ENCODE peak calls at places on chromosomes 6 and 20, in four cellular contexts. A is SK-N-SH, Z is sigmoid colon, E is A549. U is an unnamed sample.

GRCh38 chr20:10427060-10427692 is 6.8 kb downstream of the MKKS start:
- DNase-seq in A (peak), Z (no peak), E (peak), U (no peak)

GRCh38 chr6:117265425-117266266 is at the start of gene VGLL2:
- DNase-seq in A (peak), Z (peak), E (peak), U (no peak)

GRCh38 chr6:108897371-108897770 is 49.1 kb downstream of the ARMC2 start:
- DNase-seq in A (no peak), Z (no peak), E (no peak), U (no peak)

GRCh38 chr6:139846538-139847321 is 472.3 kb upstream of the CITED2 start:
- DNase-seq in A (no peak), Z (no peak), E (no peak), U (no peak)

GRCh38 chr6:125124250-125124777 is 29.3 kb upstream of the TPD52L1 start:
- DNase-seq in A (no peak), Z (no peak), E (no peak), U (no peak)

GRCh38 chr20:36544134-36545018 is 3.1 kb downstream of the MYL9 start:
- DNase-seq in A (no peak), Z (peak), E (no peak), U (no peak)

GRCh38 chr20:51178153-51178552 is 155.2 kb upstream of the KCNG1 start:
- DNase-seq in A (no peak), Z (no peak), E (no peak), U (no peak)

GRCh38 chr6:84197708-84198107 is 29.7 kb downstream of the CEP162 start:
- DNase-seq in A (no peak), Z (no peak), E (no peak), U (no peak)

GRCh38 chr20:20367681-20368413 is at the start of gene INSM1:
- DNase-seq in A (peak), Z (no peak), E (no peak), U (peak)

GRCh38 chr20:44702776-44703175 is 12.4 kb upstream of the CCN5 start:
- DNase-seq in A (no peak), Z (peak), E (no peak), U (peak)

GRCh38 chr20:45467861-45468260 is 1.7 kb upstream of the WFDC2 start:
- DNase-seq in A (no peak), Z (no peak), E (no peak), U (peak)

GRCh38 chr20:64080813-64081619 is 1.1 kb downstream of the OPRL1 start:
- DNase-seq in A (no peak), Z (no peak), E (no peak), U (no peak)

GRCh38 chr6:152161501-152161900 is 354.0 kb downstream of the ESR1 start:
- DNase-seq in A (no peak), Z (no peak), E (no peak), U (no peak)

GRCh38 chr20:47453167-47453782 is 48.4 kb upstream of the NCOA3 start:
- DNase-seq in A (no peak), Z (no peak), E (peak), U (no peak)

GRCh38 chr6:122722746-122723145 is 56.8 kb upstream of the FABP7 start:
- DNase-seq in A (no peak), Z (no peak), E (no peak), U (no peak)

GRCh38 chr6:30657454-30657853 is 10.5 kb downstream of the C6orf136 start:
- DNase-seq in A (no peak), Z (no peak), E (no peak), U (no peak)

GRCh38 chr20:45366192-45366591 is 3.2 kb downstream of the SYS1 start:
- DNase-seq in A (no peak), Z (no peak), E (no peak), U (no peak)

GRCh38 chr6:115896538-115897129 is 164.1 kb downstream of the FRK start:
- DNase-seq in A (peak), Z (no peak), E (peak), U (no peak)

GRCh38 chr6:48606618-48607017 is 495.6 kb upstream of the PTCHD4 start:
- DNase-seq in A (no peak), Z (no peak), E (no peak), U (no peak)

GRCh38 chr6:119479860-119480655 is 130.5 kb upstream of the MAN1A1 start:
- DNase-seq in A (no peak), Z (no peak), E (no peak), U (no peak)

GRCh38 chr6:83086751-83087150 is 19.3 kb downstream of the DOP1A start:
- DNase-seq in A (no peak), Z (no peak), E (no peak), U (no peak)

GRCh38 chr6:68313911-68314310 is 321.2 kb upstream of the ADGRB3 start:
- DNase-seq in A (no peak), Z (no peak), E (no peak), U (no peak)

GRCh38 chr6:24775520-24776058 is 852 bp downstream of the GMNN start:
- DNase-seq in A (no peak), Z (no peak), E (no peak), U (no peak)

GRCh38 chr6:160007581-160007980 is 38.7 kb downstream of the IGF2R start:
- DNase-seq in A (no peak), Z (no peak), E (no peak), U (no peak)

GRCh38 chr6:75422024-75422639 is 71.5 kb downstream of the FILIP1 start:
- DNase-seq in A (no peak), Z (no peak), E (no peak), U (no peak)

GRCh38 chr6:2221724-2222274 is 23.6 kb downstream of the GMDS start:
- DNase-seq in A (no peak), Z (no peak), E (no peak), U (no peak)

GRCh38 chr6:9205645-9206044 is 770.3 kb upstream of the SLC35B3 start:
- DNase-seq in A (no peak), Z (no peak), E (no peak), U (no peak)

GRCh38 chr6:108164815-108165706 is 761 bp upstream of the NR2E1 start:
- DNase-seq in A (peak), Z (no peak), E (no peak), U (no peak)

GRCh38 chr6:8627085-8627861 is 191.9 kb upstream of the SLC35B3 start:
- DNase-seq in A (no peak), Z (no peak), E (no peak), U (no peak)

GRCh38 chr6:147738516-147739187 is 230.2 kb downstream of the SAMD5 start:
- DNase-seq in A (no peak), Z (no peak), E (no peak), U (no peak)

GRCh38 chr6:138001750-138002349 is 105.4 kb downstream of the PERP start:
- DNase-seq in A (peak), Z (peak), E (peak), U (peak)

GRCh38 chr6:80332013-80332412 is 225.5 kb downstream of the BCKDHB start:
- DNase-seq in A (no peak), Z (no peak), E (no peak), U (peak)

GRCh38 chr6:131130546-131130925 is 4.7 kb upstream of the AKAP7 start:
- DNase-seq in A (no peak), Z (no peak), E (no peak), U (no peak)

GRCh38 chr6:127300411-127300810 is 33.7 kb downstream of the RNF146 start:
- DNase-seq in A (no peak), Z (no peak), E (no peak), U (no peak)

GRCh38 chr6:131061771-131062160 is 1.3 kb downstream of the EPB41L2 start:
- DNase-seq in A (no peak), Z (no peak), E (no peak), U (no peak)

GRCh38 chr6:100657678-100658330 is 193.1 kb upstream of the SIM1 start:
- DNase-seq in A (no peak), Z (no peak), E (no peak), U (no peak)

GRCh38 chr20:47355489-47356219 is 845 bp downstream of the ZMYND8 start:
- DNase-seq in A (no peak), Z (no peak), E (no peak), U (no peak)

GRCh38 chr20:45266977-45267376 is 12.6 kb upstream of the SLPI start:
- DNase-seq in A (no peak), Z (no peak), E (no peak), U (no peak)

GRCh38 chr20:14622796-14623195 is 285.4 kb upstream of the FLRT3 start:
- DNase-seq in A (no peak), Z (no peak), E (peak), U (no peak)
- TF ChIP-seq CTCF in A (peak), Z (no peak), E (no peak), U (no peak)

DNA sequence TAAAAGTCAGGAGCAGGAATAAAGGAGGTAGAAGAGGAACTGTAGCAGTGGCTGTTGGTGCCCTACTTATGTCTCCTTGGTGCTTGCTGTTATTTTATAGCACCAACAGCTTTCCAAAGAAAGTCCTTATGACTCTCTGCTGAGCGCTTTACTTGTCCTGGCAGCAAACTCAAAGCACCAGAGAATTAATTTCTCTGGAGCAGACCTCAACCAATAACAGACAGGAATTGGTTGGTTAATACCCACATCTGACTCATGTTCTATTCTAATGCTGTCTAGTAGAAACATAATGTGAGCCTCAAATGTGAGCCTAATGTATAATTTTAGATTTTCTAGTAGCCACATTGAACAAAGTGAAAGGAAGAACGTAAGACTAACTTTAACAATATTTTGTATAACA is 685.9 kb downstream of the KIF16B start:
- DNase-seq in A (no peak), Z (no peak), E (no peak), U (no peak)
- TF ChIP-seq EP300 in A (no peak), Z (no peak), E (no peak), U (no peak)

DNA sequence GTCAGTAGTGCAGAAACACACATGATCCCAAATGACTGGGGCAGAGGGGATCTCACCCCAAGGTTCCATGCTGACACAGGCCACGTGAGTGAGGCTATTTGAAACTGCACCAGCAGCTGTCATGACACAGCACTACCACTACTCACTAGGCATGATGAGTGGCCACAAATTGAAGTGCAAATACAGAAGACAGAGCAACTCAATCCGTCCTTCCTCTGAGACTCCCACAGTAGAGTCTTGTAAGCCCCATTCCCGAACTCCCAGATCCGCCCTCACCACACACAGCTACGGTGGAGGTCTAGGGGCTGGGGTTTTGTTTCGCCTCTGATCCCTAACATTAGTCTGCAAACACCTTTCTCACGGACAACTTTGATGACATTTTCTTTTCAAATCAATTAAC is 113.3 kb upstream of the NUP153 start:
- DNase-seq in A (no peak), Z (no peak), E (no peak), U (no peak)
- TF ChIP-seq CTCF in A (no peak), Z (no peak), E (no peak), U (no peak)

GRCh38 chr6:14474816-14475215 is 357.2 kb downstream of the CD83 start:
- DNase-seq in A (no peak), Z (no peak), E (no peak), U (no peak)

GRCh38 chr6:14478396-14479225 is 361.0 kb downstream of the CD83 start:
- DNase-seq in A (no peak), Z (no peak), E (no peak), U (no peak)

GRCh38 chr6:14475306-14475705 is 357.7 kb downstream of the CD83 start:
- DNase-seq in A (no peak), Z (no peak), E (no peak), U (no peak)

GRCh38 chr6:14476793-14477531 is 359.4 kb downstream of the CD83 start:
- DNase-seq in A (no peak), Z (peak), E (peak), U (no peak)

DNA sequence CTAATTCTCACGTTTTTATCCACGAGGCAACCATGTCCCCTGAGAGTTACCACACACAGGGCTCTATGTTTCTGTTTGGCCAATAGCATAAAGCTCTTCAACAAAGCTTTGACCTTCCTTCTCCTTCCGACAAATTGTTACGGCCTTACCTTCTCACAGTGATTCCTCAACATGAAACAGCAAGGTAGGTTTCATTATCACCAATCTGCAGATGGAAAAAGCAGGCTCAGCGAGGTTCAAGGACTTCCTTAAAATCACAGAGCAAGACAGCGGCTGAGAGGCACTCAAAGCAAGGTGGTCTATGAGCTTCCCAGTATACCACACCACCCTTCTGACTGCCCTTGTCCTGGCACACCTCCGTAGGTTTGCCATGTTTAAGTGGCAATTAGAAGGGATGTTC is 360.0 kb downstream of the CD83 start:
- DNase-seq in A (no peak), Z (no peak), E (peak), U (no peak)
- TF ChIP-seq EP300 in A (no peak), Z (no peak), E (no peak), U (no peak)

GRCh38 chr20:17659801-17660200 is 22.2 kb downstream of the RRBP1 start:
- DNase-seq in A (no peak), Z (peak), E (no peak), U (no peak)
- TF ChIP-seq CTCF in A (peak), Z (no peak), E (no peak), U (no peak)

DNA sequence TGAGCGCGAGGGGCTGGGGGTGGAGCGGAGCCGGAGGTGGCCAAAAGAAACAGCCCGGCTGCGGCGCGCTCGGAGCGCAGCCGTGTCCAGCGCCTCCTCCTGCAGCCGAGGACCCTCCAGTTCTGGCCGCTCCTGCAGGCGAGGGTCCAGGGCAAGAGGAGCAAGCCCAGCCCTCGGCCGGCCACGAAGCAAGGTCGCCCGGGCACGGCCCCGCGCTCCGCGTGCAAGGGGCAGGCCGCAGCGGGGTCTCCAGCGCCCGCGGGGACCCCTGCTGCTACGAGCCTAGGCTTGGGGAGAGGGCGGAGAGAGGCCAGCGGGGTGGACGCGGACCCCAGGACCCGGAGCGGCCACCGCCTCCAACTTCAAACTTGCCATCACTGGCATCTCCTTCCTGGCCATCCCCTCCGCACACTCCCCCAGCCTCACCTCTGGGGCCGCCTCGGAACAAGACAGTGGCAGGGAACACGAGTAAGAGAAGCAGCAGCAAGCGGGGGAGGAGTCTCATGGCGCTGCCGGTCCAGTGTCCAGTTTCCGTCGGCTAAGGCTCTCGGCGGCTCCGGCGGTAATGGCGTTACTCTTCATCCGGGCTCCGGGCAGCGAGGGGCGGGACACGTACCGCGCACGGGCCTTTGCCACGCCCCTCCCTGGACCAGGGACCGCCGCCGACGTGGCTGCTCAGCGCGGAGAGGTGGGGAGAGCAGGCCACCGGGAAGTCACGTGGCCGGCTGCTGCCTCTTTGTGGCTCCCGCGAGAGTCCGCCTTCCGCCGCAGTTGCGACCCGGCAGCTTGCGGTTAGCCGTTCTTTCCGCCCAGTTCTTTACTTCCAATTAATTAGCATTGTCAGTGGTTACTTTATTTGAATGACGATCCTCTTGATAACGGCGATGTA is at the start of gene SSR1:
- DNase-seq in A (peak), Z (peak), E (peak), U (peak)
- TF ChIP-seq EP300 in A (no peak), Z (no peak), E (no peak), U (no peak)

DNA sequence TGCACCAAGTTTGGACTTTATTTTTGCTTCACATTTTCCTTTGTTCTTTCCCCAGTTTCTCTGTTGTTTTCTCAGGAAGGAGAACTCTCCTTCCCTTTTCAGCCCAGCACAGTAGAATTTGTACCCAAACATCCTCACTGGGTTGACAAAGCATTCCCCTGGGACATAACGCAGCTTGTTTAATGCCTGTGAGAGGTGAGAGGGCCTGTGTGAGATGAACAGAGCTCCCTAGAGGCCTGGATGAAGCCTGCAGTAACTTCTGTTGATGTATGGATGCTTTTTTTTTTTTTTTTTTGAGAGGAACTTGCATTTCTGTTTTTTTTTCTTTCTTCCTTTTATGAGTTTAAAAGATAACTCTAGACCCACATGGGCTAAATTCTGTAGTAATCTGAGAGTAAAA is 104.9 kb upstream of the SLC22A23 start:
- DNase-seq in A (no peak), Z (no peak), E (no peak), U (no peak)
- TF ChIP-seq CTCF in A (no peak), Z (no peak), E (no peak), U (no peak)

GRCh38 chr6:26571592-26572296 is 25.0 kb upstream of the ABT1 start:
- DNase-seq in A (peak), Z (no peak), E (no peak), U (peak)
- TF ChIP-seq EP300 in A (peak), Z (no peak), E (no peak), U (no peak)

DNA sequence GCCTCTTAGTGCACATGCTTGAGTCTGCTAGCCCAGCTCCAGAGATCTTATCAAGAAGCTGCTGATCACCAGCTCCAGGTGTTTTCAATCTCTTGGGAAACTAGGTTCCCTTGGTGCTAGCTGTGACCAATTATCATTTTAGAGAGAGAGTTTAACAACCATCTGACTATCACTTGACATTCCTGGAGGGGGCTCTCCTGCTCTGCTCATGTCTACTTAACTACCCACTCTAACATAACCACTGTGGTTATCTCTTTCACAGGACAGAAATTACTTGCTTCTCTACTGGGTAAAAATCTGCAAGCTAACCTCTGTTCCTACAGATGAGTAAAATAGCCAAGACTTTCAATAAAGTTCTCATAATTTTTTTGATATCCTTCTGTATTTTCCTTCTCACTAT is 823.4 kb upstream of the GJE1 start:
- DNase-seq in A (no peak), Z (no peak), E (no peak), U (no peak)
- TF ChIP-seq CTCF in A (no peak), Z (no peak), E (no peak), U (no peak)

GRCh38 chr6:106444777-106445507 is 84.4 kb downstream of the CRYBG1 start:
- DNase-seq in A (peak), Z (no peak), E (peak), U (no peak)

GRCh38 chr6:106445508-106445878 is 85.0 kb downstream of the CRYBG1 start:
- DNase-seq in A (no peak), Z (no peak), E (no peak), U (no peak)

GRCh38 chr6:106439459-106439858 is 78.9 kb downstream of the CRYBG1 start:
- DNase-seq in A (no peak), Z (no peak), E (no peak), U (no peak)

GRCh38 chr6:106446287-106446885 is 85.9 kb downstream of the CRYBG1 start:
- DNase-seq in A (peak), Z (no peak), E (peak), U (no peak)

GRCh38 chr6:106442351-106442750 is 81.8 kb downstream of the CRYBG1 start:
- DNase-seq in A (no peak), Z (no peak), E (no peak), U (no peak)
- TF ChIP-seq EP300 in A (no peak), Z (no peak), E (no peak), U (no peak)

U was measured in upper lobe of left lung.